ENCODE peak calls at places on chromosome 16, in five cellular contexts. Y is HCT116, K is spleen, F is stomach, W is transverse colon. Z is an unnamed sample.

GRCh38 chr16:85634747-85635544 is 21.8 kb downstream of the GSE1 start:
- DNase-seq in Y (no peak), K (no peak), F (peak; percentile 48), W (no peak), Z (no peak)

GRCh38 chr16:68995011-68995504 is 110.4 kb upstream of the HAS3 start:
- DNase-seq in Y (peak; percentile 80), K (no peak), F (no peak), W (no peak), Z (no peak)

GRCh38 chr16:71840052-71840451 is 5.7 kb upstream of the ATXN1L start:
- DNase-seq in Y (no peak), K (no peak), F (no peak), W (no peak), Z (no peak)

GRCh38 chr16:54503011-54503410 is 216.4 kb upstream of the IRX3 start:
- DNase-seq in Y (no peak), K (no peak), F (no peak), W (peak; percentile 36), Z (no peak)

GRCh38 chr16:3459401-3460090 is 16.1 kb downstream of the NAA60 start:
- DNase-seq in Y (no peak), K (no peak), F (no peak), W (no peak), Z (no peak)

GRCh38 chr16:85089485-85089884 is 22.8 kb downstream of the CIBAR2 start:
- DNase-seq in Y (no peak), K (no peak), F (no peak), W (no peak), Z (no peak)

GRCh38 chr16:189604-190186 is 9.4 kb downstream of the HBQ1 start:
- DNase-seq in Y (no peak), K (no peak), F (no peak), W (no peak), Z (no peak)

GRCh38 chr16:82668094-82668493 is 41.3 kb downstream of the CDH13 start:
- DNase-seq in Y (no peak), K (no peak), F (no peak), W (no peak), Z (no peak)

GRCh38 chr16:27925612-27926011 is 137.9 kb downstream of the GSG1L start:
- DNase-seq in Y (no peak), K (no peak), F (no peak), W (no peak), Z (no peak)

GRCh38 chr16:6106061-6106460 is 1008.5 kb upstream of the EEF2KMT start:
- DNase-seq in Y (no peak), K (no peak), F (no peak), W (no peak), Z (no peak)

GRCh38 chr16:68286153-68287074 is 22.1 kb downstream of the SLC7A6 start:
- DNase-seq in Y (no peak), K (no peak), F (no peak), W (no peak), Z (no peak)

GRCh38 chr16:72952404-72953301 is 95.3 kb downstream of the ZFHX3 start:
- DNase-seq in Y (no peak), K (no peak), F (no peak), W (no peak), Z (no peak)
- TF ChIP-seq POLR2AphosphoS5 in Y (no peak), K (no peak), F (no peak), W (no peak), Z (no peak)

DNA sequence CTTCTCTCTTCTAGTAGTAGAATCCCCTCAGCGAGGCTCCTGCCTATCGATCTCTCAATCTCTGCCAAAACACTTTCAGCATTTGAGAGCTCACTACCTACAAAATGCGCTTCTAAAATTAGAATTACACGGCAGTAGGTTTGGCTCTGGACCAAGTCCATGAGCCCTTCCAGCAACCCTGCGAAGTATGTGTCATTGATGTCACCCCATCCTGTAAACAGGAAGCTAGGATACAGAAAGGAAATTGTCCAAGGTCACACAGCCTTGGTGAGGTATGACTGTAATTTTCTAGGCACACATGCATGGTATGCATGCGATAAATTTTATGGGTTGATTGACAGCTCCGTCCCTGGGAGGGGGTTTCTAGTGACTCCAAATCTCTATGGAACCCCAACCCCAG is 330.3 kb upstream of the CDH5 start:
- DNase-seq in Y (no peak), K (no peak), F (no peak), W (no peak), Z (no peak)
- TF ChIP-seq POLR2AphosphoS5 in Y (no peak), K (no peak), F (peak; percentile 36), W (no peak), Z (no peak)

GRCh38 chr16:75803753-75804152 is 77.5 kb upstream of the CPHXL start:
- DNase-seq in Y (no peak), K (no peak), F (no peak), W (no peak), Z (no peak)

GRCh38 chr16:75804368-75804767 is 78.1 kb upstream of the CPHXL start:
- DNase-seq in Y (no peak), K (no peak), F (no peak), W (no peak), Z (no peak)

GRCh38 chr16:75810342-75810741 is 84.1 kb upstream of the CPHXL start:
- DNase-seq in Y (no peak), K (no peak), F (no peak), W (no peak), Z (no peak)

GRCh38 chr16:75805946-75806345 is 79.7 kb upstream of the CPHXL start:
- DNase-seq in Y (no peak), K (no peak), F (no peak), W (no peak), Z (no peak)

DNA sequence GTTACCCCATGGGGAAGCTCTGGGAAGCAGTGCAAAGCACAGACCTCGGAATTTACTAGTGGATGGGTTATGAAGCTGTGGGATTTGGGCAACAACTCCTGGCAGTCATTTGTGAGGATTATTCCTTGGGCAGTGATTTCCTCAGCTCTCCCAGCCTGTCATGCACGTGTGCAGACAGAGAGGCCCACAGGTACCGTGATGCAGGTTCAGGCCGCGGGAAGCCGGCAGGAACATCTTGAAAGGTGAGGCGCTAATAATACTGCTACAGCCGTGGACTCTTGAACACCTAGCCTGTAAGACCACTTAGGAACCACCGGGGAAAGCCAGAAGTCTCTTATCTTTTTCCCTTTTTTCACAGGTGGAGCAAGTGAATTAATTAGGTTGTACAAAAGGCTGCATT is 80.2 kb upstream of the CPHXL start:
- DNase-seq in Y (no peak), K (no peak), F (no peak), W (no peak), Z (no peak)
- TF ChIP-seq POLR2AphosphoS5 in Y (no peak), K (no peak), F (no peak), W (no peak), Z (no peak)

GRCh38 chr16:88761830-88762229 is 23.2 kb downstream of the PIEZO1 start:
- DNase-seq in Y (no peak), K (no peak), F (no peak), W (peak; percentile 56), Z (no peak)
- TF ChIP-seq POLR2AphosphoS5 in Y (no peak), K (no peak), F (no peak), W (no peak), Z (no peak)

DNA sequence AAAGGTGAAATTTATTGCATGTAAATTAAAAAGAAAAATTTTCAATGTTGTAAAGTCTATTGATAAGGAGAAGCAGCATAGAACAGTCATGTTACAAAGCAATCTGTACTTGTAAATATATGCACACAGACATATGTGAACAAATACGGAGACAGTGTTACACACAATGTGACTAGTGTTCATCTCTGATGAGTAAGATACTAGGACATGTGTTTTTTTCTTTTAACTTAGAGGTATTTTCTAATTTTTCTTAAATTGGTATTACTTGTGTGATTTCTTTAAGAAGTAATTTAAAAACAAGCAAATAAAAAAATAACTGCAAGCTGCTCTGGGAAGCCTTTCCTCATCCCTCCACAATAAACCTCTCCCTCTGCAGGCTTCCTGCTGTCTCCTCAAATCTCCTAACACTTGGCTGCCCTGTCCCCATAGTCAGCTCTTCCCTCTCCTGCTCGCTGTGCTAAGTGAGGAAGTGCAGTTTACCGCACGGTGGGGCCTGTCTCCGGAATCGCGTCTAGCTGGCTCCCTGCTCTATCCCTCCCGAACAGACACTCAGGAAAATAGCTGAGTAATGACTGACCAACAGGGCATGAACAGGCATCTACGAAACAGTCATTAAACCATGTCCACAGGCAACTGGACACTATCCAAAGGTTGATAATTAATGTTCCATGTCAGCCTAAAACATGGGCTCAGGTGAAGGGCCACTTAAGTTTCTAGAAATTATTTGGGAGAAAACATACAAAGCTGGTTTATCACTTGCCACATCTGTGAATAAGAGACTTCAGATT is 35.9 kb downstream of the CMTM4 start:
- DNase-seq in Y (no peak), K (peak; percentile 76), F (peak; percentile 46), W (peak; percentile 38), Z (no peak)
- TF ChIP-seq POLR2AphosphoS5 in Y (no peak), K (peak; percentile 27), F (no peak), W (no peak), Z (no peak)

DNA sequence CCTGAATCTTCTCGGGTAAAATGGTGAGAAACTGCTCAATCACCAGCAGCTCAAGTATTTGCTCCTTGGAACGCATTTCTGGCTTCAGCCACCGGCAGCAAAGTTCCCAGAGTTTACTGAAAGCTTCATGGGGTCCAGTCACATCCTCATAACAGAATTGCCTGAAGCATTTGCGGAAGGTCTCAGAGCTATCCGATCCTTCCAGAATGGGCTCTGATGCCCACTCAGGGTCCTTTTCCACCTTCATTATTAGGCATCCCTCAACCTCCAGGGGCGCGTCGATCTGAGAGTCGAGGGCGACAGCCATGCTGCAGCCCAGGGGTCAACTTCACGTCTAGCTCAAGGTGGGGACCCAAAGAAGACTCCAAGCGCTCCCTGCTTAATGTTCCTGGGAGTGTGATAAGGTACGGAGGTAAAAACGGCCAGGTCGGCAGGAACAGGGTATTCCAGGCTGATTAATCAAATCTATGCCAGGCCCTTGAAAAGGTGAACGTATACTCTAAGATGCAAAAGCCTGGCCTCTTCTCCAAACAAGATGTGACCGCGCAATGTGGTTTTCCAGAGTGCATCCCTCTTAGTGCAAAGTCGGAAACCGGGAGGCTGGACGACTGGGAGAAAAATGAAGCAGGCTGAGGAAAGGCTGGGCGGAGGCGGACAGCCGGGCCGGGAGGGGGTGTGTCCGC is 683 bp downstream of the ZKSCAN2 start:
- DNase-seq in Y (no peak), K (peak; percentile 83), F (no peak), W (peak; percentile 10), Z (peak; percentile 27)
- TF ChIP-seq POLR2AphosphoS5 in Y (no peak), K (no peak), F (no peak), W (no peak), Z (no peak)

GRCh38 chr16:30369091-30369937 is 980 bp downstream of the TBC1D10B start:
- DNase-seq in Y (no peak), K (peak; percentile 91), F (no peak), W (no peak), Z (no peak)

GRCh38 chr16:30372037-30372712 is 1.9 kb upstream of the TBC1D10B start:
- DNase-seq in Y (no peak), K (no peak), F (no peak), W (no peak), Z (no peak)

GRCh38 chr16:30369938-30370443 is 303 bp downstream of the TBC1D10B start:
- DNase-seq in Y (no peak), K (no peak), F (no peak), W (no peak), Z (no peak)

GRCh38 chr16:30371248-30371816 is 1.0 kb upstream of the TBC1D10B start:
- DNase-seq in Y (no peak), K (no peak), F (no peak), W (no peak), Z (no peak)

GRCh38 chr16:30370444-30371247 is at the start of gene TBC1D10B:
- DNase-seq in Y (peak; percentile 100), K (peak; percentile 98), F (peak; percentile 98), W (peak; percentile 99), Z (peak; percentile 100)
- TF ChIP-seq POLR2AphosphoS5 in Y (peak; percentile 64), K (peak; percentile 95), F (peak; percentile 70), W (peak; percentile 87), Z (peak; percentile 49)

Z was measured in Panc1.